ENCODE peak calls at places on chromosomes 5 and 9, in four cellular contexts. M, Y, Z and X are unnamed samples.

GRCh38 chr5:90474235-90475107 is at the start of the genes MBLAC2 and POLR3G:
- DNase-seq in M (peak), Y (peak), Z (peak), X (peak)

GRCh38 chr5:28156981-28157380 is 1118.6 kb upstream of the CDH9 start:
- DNase-seq in M (no peak), Y (no peak), Z (no peak), X (no peak)

GRCh38 chr5:57592236-57592635 is 109.6 kb upstream of the ACTBL2 start:
- DNase-seq in Y (no peak), Z (no peak), M (no peak), X (no peak)

GRCh38 chr9:123997665-123998277 is 13.8 kb upstream of the LHX2 start:
- DNase-seq in Z (no peak), M (no peak), Y (no peak), X (peak)

GRCh38 chr5:79075646-79076426 is 6.3 kb downstream of the BHMT2 start:
- DNase-seq in Y (no peak), M (no peak), Z (no peak), X (peak)

GRCh38 chr5:38446029-38446522 is 110.4 kb downstream of the LIFR start:
- DNase-seq in M (no peak), Z (no peak), Y (no peak), X (no peak)

GRCh38 chr9:96173640-96174039 is 128.3 kb downstream of the HSD17B3 start:
- DNase-seq in M (no peak), Z (no peak), Y (no peak), X (no peak)

GRCh38 chr5:66307647-66308257 is 163.7 kb downstream of the SREK1 start:
- DNase-seq in Y (no peak), Z (peak), M (peak), X (no peak)

GRCh38 chr5:162068931-162069330 is 1.4 kb downstream of the GABRG2 start:
- DNase-seq in M (no peak), Z (no peak), Y (no peak), X (no peak)

GRCh38 chr5:142438573-142438972 is 113.8 kb upstream of the SPRY4 start:
- DNase-seq in Z (no peak), Y (no peak), M (no peak), X (no peak)

GRCh38 chr5:155906046-155906445 is 420.9 kb upstream of the SGCD start:
- DNase-seq in Z (no peak), M (no peak), Y (no peak), X (no peak)

GRCh38 chr5:137651022-137651421 is 84.9 kb downstream of the KLHL3 start:
- DNase-seq in Z (peak), Y (no peak), M (no peak), X (no peak)

GRCh38 chr5:153476767-153477166 is 13.7 kb upstream of the GRIA1 start:
- DNase-seq in Y (no peak), Z (peak), M (peak), X (no peak)